ENCODE peak calls at places on chromosomes 2 and 18, in eight cellular contexts. One of them, this sample, is unnamed.
A peak's percentile ranks its signal among the peaks of the same experiment; 100 is the strongest.

GRCh38 chr2:24702800-24703199 is 90.4 kb downstream of the PTRHD1 start:
- DNase-seq in mammary epithelial cell: peak; percentile 83
- DNase-seq in NB4: no peak
- DNase-seq in OCI-LY7: no peak
- DNase-seq in fibroblast of mammary gland: peak; percentile 90
- DNase-seq in nephron progenitor cell: no peak
- DNase-seq in GM20000: no peak
- DNase-seq in IMR-90: peak; percentile 94
- DNase-seq in this sample: no peak

GRCh38 chr2:102310964-102311640 is at the start of gene IL1RL1:
- DNase-seq in IMR-90: no peak
- DNase-seq in GM20000: no peak
- DNase-seq in nephron progenitor cell: no peak
- DNase-seq in OCI-LY7: no peak
- DNase-seq in mammary epithelial cell: no peak
- DNase-seq in NB4: peak; percentile 82
- DNase-seq in fibroblast of mammary gland: no peak
- DNase-seq in this sample: no peak

GRCh38 chr18:68219867-68220266 is 495.0 kb downstream of the TMX3 start:
- DNase-seq in fibroblast of mammary gland: no peak
- DNase-seq in OCI-LY7: no peak
- DNase-seq in nephron progenitor cell: no peak
- DNase-seq in IMR-90: peak; percentile 24
- DNase-seq in mammary epithelial cell: no peak
- DNase-seq in GM20000: no peak
- DNase-seq in NB4: no peak
- DNase-seq in this sample: no peak

GRCh38 chr2:166017208-166017607 is 63.6 kb upstream of the TTC21B start:
- DNase-seq in GM20000: no peak
- DNase-seq in IMR-90: no peak
- DNase-seq in nephron progenitor cell: no peak
- DNase-seq in NB4: no peak
- DNase-seq in fibroblast of mammary gland: peak; percentile 11
- DNase-seq in OCI-LY7: no peak
- DNase-seq in mammary epithelial cell: no peak
- DNase-seq in this sample: no peak

GRCh38 chr2:39114771-39115170 is 6.1 kb downstream of the SOS1 start:
- DNase-seq in fibroblast of mammary gland: no peak
- DNase-seq in NB4: no peak
- DNase-seq in GM20000: no peak
- DNase-seq in nephron progenitor cell: no peak
- DNase-seq in mammary epithelial cell: no peak
- DNase-seq in IMR-90: peak; percentile 66
- DNase-seq in OCI-LY7: no peak
- DNase-seq in this sample: no peak

GRCh38 chr2:176139621-176140020 is 10.1 kb downstream of the HOXD8 start:
- DNase-seq in nephron progenitor cell: no peak
- DNase-seq in OCI-LY7: no peak
- DNase-seq in fibroblast of mammary gland: peak; percentile 58
- DNase-seq in mammary epithelial cell: no peak
- DNase-seq in NB4: no peak
- DNase-seq in GM20000: no peak
- DNase-seq in IMR-90: no peak
- DNase-seq in this sample: no peak

GRCh38 chr2:146374505-146374904 is 1470.3 kb upstream of the ACVR2A start:
- DNase-seq in mammary epithelial cell: no peak
- DNase-seq in GM20000: no peak
- DNase-seq in IMR-90: peak; percentile 20
- DNase-seq in fibroblast of mammary gland: peak; percentile 14
- DNase-seq in NB4: no peak
- DNase-seq in OCI-LY7: no peak
- DNase-seq in nephron progenitor cell: no peak
- DNase-seq in this sample: no peak

GRCh38 chr2:216549926-216550690 is 51.5 kb downstream of the RPL37A start:
- DNase-seq in IMR-90: no peak
- DNase-seq in OCI-LY7: no peak
- DNase-seq in GM20000: no peak
- DNase-seq in nephron progenitor cell: peak; percentile 18
- DNase-seq in fibroblast of mammary gland: no peak
- DNase-seq in NB4: no peak
- DNase-seq in mammary epithelial cell: no peak
- DNase-seq in this sample: no peak

GRCh38 chr2:182436252-182436651 is 9.4 kb upstream of the PDE1A start:
- DNase-seq in OCI-LY7: no peak
- DNase-seq in GM20000: no peak
- DNase-seq in NB4: no peak
- DNase-seq in fibroblast of mammary gland: no peak
- DNase-seq in mammary epithelial cell: no peak
- DNase-seq in nephron progenitor cell: no peak
- DNase-seq in IMR-90: no peak
- DNase-seq in this sample: no peak

GRCh38 chr2:100286318-100286717 is 36.0 kb downstream of the LONRF2 start:
- DNase-seq in fibroblast of mammary gland: peak; percentile 25
- DNase-seq in mammary epithelial cell: no peak
- DNase-seq in nephron progenitor cell: no peak
- DNase-seq in IMR-90: no peak
- DNase-seq in NB4: no peak
- DNase-seq in OCI-LY7: no peak
- DNase-seq in GM20000: no peak
- DNase-seq in this sample: no peak

GRCh38 chr18:76821356-76821874 is 942 bp upstream of the ZNF236 start:
- DNase-seq in OCI-LY7: peak; percentile 12
- DNase-seq in fibroblast of mammary gland: no peak
- DNase-seq in GM20000: no peak
- DNase-seq in nephron progenitor cell: no peak
- DNase-seq in IMR-90: no peak
- DNase-seq in mammary epithelial cell: no peak
- DNase-seq in NB4: peak; percentile 32
- DNase-seq in this sample: no peak

GRCh38 chr18:59516356-59517155 is 157.5 kb upstream of the LMAN1 start:
- DNase-seq in GM20000: no peak
- DNase-seq in mammary epithelial cell: peak; percentile 55
- DNase-seq in OCI-LY7: no peak
- DNase-seq in fibroblast of mammary gland: peak; percentile 80
- DNase-seq in NB4: no peak
- DNase-seq in nephron progenitor cell: no peak
- DNase-seq in IMR-90: peak; percentile 92
- DNase-seq in this sample: no peak

GRCh38 chr2:37560863-37561614 is 110.4 kb downstream of the CDC42EP3 start:
- DNase-seq in IMR-90: no peak
- DNase-seq in fibroblast of mammary gland: no peak
- DNase-seq in NB4: peak; percentile 42
- DNase-seq in mammary epithelial cell: no peak
- DNase-seq in nephron progenitor cell: no peak
- DNase-seq in OCI-LY7: no peak
- DNase-seq in GM20000: no peak
- DNase-seq in this sample: no peak

GRCh38 chr2:84959045-84959493 is 11.9 kb upstream of the KCMF1 start:
- DNase-seq in IMR-90: peak; percentile 90
- DNase-seq in fibroblast of mammary gland: peak; percentile 85
- DNase-seq in GM20000: no peak
- DNase-seq in NB4: no peak
- DNase-seq in OCI-LY7: no peak
- DNase-seq in mammary epithelial cell: peak; percentile 81
- DNase-seq in nephron progenitor cell: no peak
- DNase-seq in this sample: no peak

GRCh38 chr2:9693138-9693520 is 62.3 kb upstream of the YWHAQ start:
- DNase-seq in nephron progenitor cell: no peak
- DNase-seq in OCI-LY7: no peak
- DNase-seq in mammary epithelial cell: peak; percentile 47
- DNase-seq in fibroblast of mammary gland: peak; percentile 85
- DNase-seq in GM20000: no peak
- DNase-seq in IMR-90: peak; percentile 48
- DNase-seq in NB4: no peak
- DNase-seq in this sample: no peak

GRCh38 chr2:125175415-125175814 is 1150.3 kb downstream of the CNTNAP5 start:
- DNase-seq in fibroblast of mammary gland: no peak
- DNase-seq in NB4: no peak
- DNase-seq in nephron progenitor cell: no peak
- DNase-seq in mammary epithelial cell: no peak
- DNase-seq in GM20000: no peak
- DNase-seq in IMR-90: no peak
- DNase-seq in OCI-LY7: no peak
- DNase-seq in this sample: no peak

GRCh38 chr2:74702001-74702715 is 48.1 kb downstream of the SEMA4F start:
- DNase-seq in mammary epithelial cell: no peak
- DNase-seq in nephron progenitor cell: no peak
- DNase-seq in NB4: no peak
- DNase-seq in IMR-90: no peak
- DNase-seq in GM20000: no peak
- DNase-seq in fibroblast of mammary gland: no peak
- DNase-seq in OCI-LY7: no peak
- DNase-seq in this sample: no peak

GRCh38 chr18:10524507-10525425 is 1.1 kb upstream of the NAPG start:
- DNase-seq in GM20000: no peak
- DNase-seq in fibroblast of mammary gland: peak; percentile 80
- DNase-seq in IMR-90: peak; percentile 50
- DNase-seq in mammary epithelial cell: peak; percentile 34
- DNase-seq in OCI-LY7: no peak
- DNase-seq in NB4: peak; percentile 67
- DNase-seq in nephron progenitor cell: no peak
- DNase-seq in this sample: no peak

GRCh38 chr2:169365093-169365483 is 2.8 kb upstream of the LRP2 start:
- DNase-seq in nephron progenitor cell: no peak
- DNase-seq in NB4: peak; percentile 15
- DNase-seq in OCI-LY7: peak; percentile 7
- DNase-seq in GM20000: peak; percentile 59
- DNase-seq in fibroblast of mammary gland: no peak
- DNase-seq in IMR-90: no peak
- DNase-seq in mammary epithelial cell: no peak
- DNase-seq in this sample: peak; percentile 42

GRCh38 chr2:9768388-9768787 is 74.9 kb upstream of the TAF1B start:
- DNase-seq in mammary epithelial cell: no peak
- DNase-seq in nephron progenitor cell: peak; percentile 74
- DNase-seq in NB4: no peak
- DNase-seq in fibroblast of mammary gland: no peak
- DNase-seq in OCI-LY7: no peak
- DNase-seq in IMR-90: no peak
- DNase-seq in GM20000: no peak
- DNase-seq in this sample: no peak

GRCh38 chr2:218027426-218028188 is 24.8 kb upstream of the TNS1 start:
- DNase-seq in nephron progenitor cell: no peak
- DNase-seq in IMR-90: no peak
- DNase-seq in mammary epithelial cell: no peak
- DNase-seq in GM20000: no peak
- DNase-seq in fibroblast of mammary gland: no peak
- DNase-seq in NB4: no peak
- DNase-seq in OCI-LY7: no peak
- DNase-seq in this sample: peak; percentile 14

GRCh38 chr2:24438106-24438505 is 52.9 kb upstream of the NCOA1 start:
- DNase-seq in IMR-90: peak; percentile 13
- DNase-seq in OCI-LY7: no peak
- DNase-seq in NB4: peak; percentile 27
- DNase-seq in GM20000: no peak
- DNase-seq in nephron progenitor cell: no peak
- DNase-seq in mammary epithelial cell: no peak
- DNase-seq in fibroblast of mammary gland: peak; percentile 53
- DNase-seq in this sample: no peak

GRCh38 chr2:219131327-219131726 is 29.3 kb downstream of the NHEJ1 start:
- DNase-seq in GM20000: no peak
- DNase-seq in fibroblast of mammary gland: no peak
- DNase-seq in OCI-LY7: no peak
- DNase-seq in NB4: no peak
- DNase-seq in nephron progenitor cell: no peak
- DNase-seq in IMR-90: no peak
- DNase-seq in mammary epithelial cell: no peak
- DNase-seq in this sample: no peak

GRCh38 chr2:119438726-119439284 is 7.2 kb downstream of the TMEM37 start:
- DNase-seq in OCI-LY7: no peak
- DNase-seq in IMR-90: no peak
- DNase-seq in nephron progenitor cell: no peak
- DNase-seq in NB4: no peak
- DNase-seq in mammary epithelial cell: no peak
- DNase-seq in fibroblast of mammary gland: no peak
- DNase-seq in GM20000: no peak
- DNase-seq in this sample: no peak

GRCh38 chr2:20444993-20445910 is 1.6 kb upstream of the RHOB start:
- DNase-seq in NB4: no peak
- DNase-seq in GM20000: no peak
- DNase-seq in fibroblast of mammary gland: no peak
- DNase-seq in nephron progenitor cell: no peak
- DNase-seq in IMR-90: no peak
- DNase-seq in mammary epithelial cell: no peak
- DNase-seq in OCI-LY7: no peak
- DNase-seq in this sample: no peak

DNA sequence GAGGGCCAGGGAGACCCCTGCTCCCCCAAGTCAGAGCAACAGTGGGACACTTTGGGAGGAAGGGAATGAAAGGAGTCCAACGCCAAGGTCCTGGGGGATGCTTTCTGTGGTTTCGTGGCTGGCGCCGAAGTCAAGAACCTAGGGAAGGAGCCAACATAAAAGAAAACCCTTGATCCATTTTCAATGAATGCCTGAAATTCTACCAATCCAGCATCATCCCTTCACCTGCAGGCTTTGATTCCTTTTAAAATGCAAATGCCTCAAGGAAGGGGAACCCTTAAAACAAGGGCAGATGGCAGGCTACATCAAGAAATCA is 123.4 kb upstream of the SLC1A4 start:
- DNase-seq in mammary epithelial cell: no peak
- DNase-seq in nephron progenitor cell: no peak
- DNase-seq in fibroblast of mammary gland: no peak
- DNase-seq in NB4: peak; percentile 38
- DNase-seq in IMR-90: no peak
- DNase-seq in OCI-LY7: no peak
- DNase-seq in GM20000: no peak
- DNase-seq in this sample: no peak
- TF ChIP-seq CTCF in mammary epithelial cell: no peak
- TF ChIP-seq CTCF in nephron progenitor cell: no peak
- TF ChIP-seq CTCF in fibroblast of mammary gland: no peak
- TF ChIP-seq CTCF in NB4: no peak
- TF ChIP-seq CTCF in IMR-90: no peak
- TF ChIP-seq CTCF in OCI-LY7: peak; percentile 51
- TF ChIP-seq CTCF in GM20000: no peak
- TF ChIP-seq CTCF in this sample: no peak

GRCh38 chr2:227939271-227940027 is 68.0 kb downstream of the DAW1 start:
- DNase-seq in NB4: peak; percentile 70
- DNase-seq in fibroblast of mammary gland: peak; percentile 54
- DNase-seq in mammary epithelial cell: peak; percentile 16
- DNase-seq in IMR-90: peak; percentile 15
- DNase-seq in nephron progenitor cell: peak; percentile 43
- DNase-seq in OCI-LY7: peak; percentile 21
- DNase-seq in GM20000: peak; percentile 25
- DNase-seq in this sample: peak; percentile 26
- TF ChIP-seq CTCF in NB4: peak; percentile 82
- TF ChIP-seq CTCF in fibroblast of mammary gland: peak; percentile 62
- TF ChIP-seq CTCF in mammary epithelial cell: peak; percentile 68
- TF ChIP-seq CTCF in IMR-90: peak; percentile 25
- TF ChIP-seq CTCF in nephron progenitor cell: peak; percentile 55
- TF ChIP-seq CTCF in OCI-LY7: peak; percentile 76
- TF ChIP-seq CTCF in GM20000: peak; percentile 18
- TF ChIP-seq CTCF in this sample: peak; percentile 20

GRCh38 chr2:233643128-233643527 is 6.9 kb downstream of the UGT1A10 start:
- DNase-seq in mammary epithelial cell: peak; percentile 41
- DNase-seq in nephron progenitor cell: no peak
- DNase-seq in OCI-LY7: peak; percentile 36
- DNase-seq in fibroblast of mammary gland: peak; percentile 8
- DNase-seq in GM20000: no peak
- DNase-seq in NB4: peak; percentile 35
- DNase-seq in IMR-90: no peak
- DNase-seq in this sample: no peak
- TF ChIP-seq CTCF in mammary epithelial cell: peak; percentile 48
- TF ChIP-seq CTCF in nephron progenitor cell: no peak
- TF ChIP-seq CTCF in OCI-LY7: peak; percentile 51
- TF ChIP-seq CTCF in fibroblast of mammary gland: peak; percentile 7
- TF ChIP-seq CTCF in GM20000: no peak
- TF ChIP-seq CTCF in NB4: peak; percentile 34
- TF ChIP-seq CTCF in IMR-90: peak; percentile 10
- TF ChIP-seq CTCF in this sample: peak; percentile 13

GRCh38 chr18:42425025-42425424 is 470.0 kb downstream of the PIK3C3 start:
- DNase-seq in GM20000: no peak
- DNase-seq in OCI-LY7: no peak
- DNase-seq in fibroblast of mammary gland: no peak
- DNase-seq in IMR-90: no peak
- DNase-seq in mammary epithelial cell: no peak
- DNase-seq in NB4: no peak
- DNase-seq in nephron progenitor cell: no peak
- DNase-seq in this sample: no peak
- TF ChIP-seq CTCF in GM20000: no peak
- TF ChIP-seq CTCF in OCI-LY7: no peak
- TF ChIP-seq CTCF in fibroblast of mammary gland: no peak
- TF ChIP-seq CTCF in IMR-90: no peak
- TF ChIP-seq CTCF in mammary epithelial cell: no peak
- TF ChIP-seq CTCF in NB4: no peak
- TF ChIP-seq CTCF in nephron progenitor cell: no peak
- TF ChIP-seq CTCF in this sample: no peak

This sample was measured in GM10248.